ENCODE peak calls at places on chromosomes 6 and 20, in seven cellular contexts. Q, B, T, X, Y, P and R are unnamed samples.

GRCh38 chr6:11828185-11828897 is 49.7 kb upstream of the ADTRP start:
- DNase-seq in Y (no peak), B (no peak), Q (no peak), T (no peak), P (no peak), X (no peak), R (no peak)

GRCh38 chr6:127102299-127102698 is 16.2 kb upstream of the RSPO3 start:
- DNase-seq in T (peak; percentile 91), X (no peak), B (peak; percentile 73), Y (no peak), Q (no peak), P (no peak), R (peak; percentile 62)

GRCh38 chr6:83893024-83893423 is 33.5 kb downstream of the CYB5R4 start:
- DNase-seq in T (no peak), Q (no peak), B (no peak), Y (no peak), X (no peak), P (no peak), R (no peak)

GRCh38 chr6:121620002-121620740 is 184.7 kb downstream of the GJA1 start:
- DNase-seq in B (no peak), Y (no peak), T (no peak), Q (no peak), P (no peak), X (no peak), R (no peak)

GRCh38 chr6:46687619-46688097 is at the start of gene TDRD6:
- DNase-seq in B (no peak), X (no peak), Y (peak; percentile 21), Q (no peak), T (no peak), P (no peak), R (no peak)

GRCh38 chr6:33798343-33798848 is 5.4 kb downstream of the MLN start:
- DNase-seq in Y (no peak), Q (no peak), T (no peak), X (no peak), P (no peak), B (no peak), R (no peak)

GRCh38 chr6:170253910-170254269 is 37.0 kb downstream of the DLL1 start:
- DNase-seq in Q (no peak), T (no peak), X (no peak), P (no peak), B (no peak), Y (no peak), R (no peak)

GRCh38 chr6:90328004-90328403 is 31.4 kb upstream of the BACH2 start:
- DNase-seq in B (no peak), Y (no peak), X (no peak), Q (no peak), P (no peak), T (no peak), R (peak; percentile 6)

GRCh38 chr20:59576216-59576953 is 28.0 kb upstream of the PHACTR3 start:
- DNase-seq in Q (no peak), B (no peak), X (no peak), Y (no peak), T (no peak), P (peak; percentile 29), R (no peak)